ENCODE peak calls at places on chromosome 19, in eight cellular contexts. F is CD4-positive, CD25-positive, alpha-beta regulatory T cell; Q is activated CD4-positive, alpha-beta T cell treated with anti-CD3 and anti-CD28 coated beads, Interleukin-2, amount 10 ng/mL, durations not matched to agents 7 days and 5 days; O is NCI-H1930; I is tibial nerve; Y is hepatic stellate cell; X is heart right ventricle; E is naive thymus-derived CD8-positive, alpha-beta T cell. B is an unnamed sample.

GRCh38 chr19:13382633-13382938 is 123.7 kb downstream of the CACNA1A start:
- DNase-seq in O (no peak), Y (no peak), X (no peak), E (no peak), F (no peak), I (no peak), Q (no peak), B (no peak)

GRCh38 chr19:17627921-17628320 is 60.2 kb downstream of the UNC13A start:
- DNase-seq in I (no peak), O (no peak), E (no peak), Q (no peak), X (no peak), F (no peak), Y (no peak), B (no peak)

GRCh38 chr19:47713046-47714021 is at the start of gene EHD2:
- DNase-seq in I (peak), Q (peak), E (peak), O (peak), F (peak), X (peak), Y (peak), B (peak)

GRCh38 chr19:9877775-9878510 is 42.8 kb downstream of the PIN1 start:
- DNase-seq in O (no peak), X (no peak), F (no peak), I (no peak), Y (no peak), E (no peak), Q (no peak), B (no peak)

GRCh38 chr19:32404213-32404938 is 1.2 kb upstream of the DPY19L3 start:
- DNase-seq in F (no peak), E (no peak), Y (no peak), I (no peak), Q (no peak), X (no peak), O (no peak), B (no peak)

GRCh38 chr19:18274303-18274775 is at the start of gene IQCN:
- DNase-seq in I (no peak), X (no peak), Y (no peak), F (peak), E (peak), O (no peak), Q (peak), B (no peak)

GRCh38 chr19:33143897-33144405 is 12.0 kb downstream of the WDR88 start:
- DNase-seq in I (peak), F (peak), X (peak), E (peak), Y (peak), O (peak), Q (peak), B (peak)

GRCh38 chr19:47247308-47247990 is 8.9 kb upstream of the CCDC9 start:
- DNase-seq in O (peak), Q (peak), I (peak), E (peak), Y (peak), X (peak), F (peak), B (no peak)

GRCh38 chr19:42555317-42555716 is 27.0 kb upstream of the CEACAM1 start:
- DNase-seq in Y (no peak), X (peak), Q (no peak), F (no peak), E (no peak), I (no peak), O (no peak), B (no peak)

GRCh38 chr19:2302319-2303208 is 5.4 kb downstream of the LINGO3 start:
- DNase-seq in F (no peak), Q (no peak), X (peak), E (no peak), I (no peak), O (no peak), Y (peak), B (no peak)

GRCh38 chr19:1343026-1343425 is 40.7 kb upstream of the NDUFS7 start:
- DNase-seq in X (no peak), Q (no peak), Y (no peak), F (no peak), I (no peak), O (no peak), E (no peak), B (no peak)

GRCh38 chr19:55088543-55089265 is 13.0 kb downstream of the EPS8L1 start:
- DNase-seq in Q (peak), Y (peak), X (peak), I (peak), E (peak), F (peak), O (peak), B (peak)

GRCh38 chr19:58498316-58499020 is 13.3 kb downstream of the SLC27A5 start:
- DNase-seq in O (no peak), Q (no peak), I (no peak), Y (no peak), X (no peak), E (no peak), F (no peak), B (no peak)

GRCh38 chr19:55377356-55378131 is 918 bp downstream of the TMEM190 start:
- DNase-seq in O (no peak), X (no peak), E (no peak), F (no peak), I (no peak), Q (no peak), Y (no peak), B (no peak)

GRCh38 chr19:47097396-47098217 is 16.0 kb downstream of the ZC3H4 start:
- DNase-seq in Q (no peak), Y (no peak), E (no peak), I (peak), O (no peak), X (peak), F (no peak), B (no peak)

GRCh38 chr19:3849092-3849491 is 19.7 kb downstream of the ZFR2 start:
- DNase-seq in E (peak), I (no peak), Y (peak), F (no peak), O (no peak), Q (peak), X (peak), B (peak)

GRCh38 chr19:55088021-55088451 is 12.4 kb downstream of the EPS8L1 start:
- DNase-seq in Y (no peak), F (no peak), E (no peak), Q (no peak), X (no peak), O (no peak), I (no peak), B (no peak)

GRCh38 chr19:16325161-16325527 is 518 bp downstream of the KLF2 start:
- DNase-seq in O (no peak), Y (no peak), E (peak), Q (peak), I (no peak), X (no peak), F (peak), B (no peak)

GRCh38 chr19:50850738-50851137 is 4.0 kb upstream of the KLK3 start:
- DNase-seq in Y (no peak), I (no peak), Q (no peak), F (no peak), E (no peak), X (no peak), O (no peak), B (no peak)

GRCh38 chr19:13995017-13995728 is 10.9 kb downstream of the RFX1 start:
- DNase-seq in Y (peak), E (no peak), F (no peak), X (no peak), Q (no peak), O (no peak), I (no peak), B (no peak)

GRCh38 chr19:33476151-33476707 is 45.4 kb downstream of the PEPD start:
- DNase-seq in X (no peak), Q (no peak), Y (no peak), O (no peak), I (no peak), F (no peak), E (no peak), B (no peak)